ENCODE peak calls at places on chromosomes 5 and 9, in four cellular contexts. B is activated T-cell treated with anti-CD3 and anti-CD28 coated beads for 1 hour, I is IMR-90, G is cardiac fibroblast. S is an unnamed sample.

GRCh38 chr9:130172858-130173461 is 756 bp downstream of the NCS1 start:
- DNase-seq in B (peak; percentile 27), I (no peak), G (no peak), S (peak; percentile 9)

GRCh38 chr5:83538788-83539535 is 67.4 kb downstream of the VCAN start:
- DNase-seq in B (no peak), I (no peak), G (no peak), S (no peak)

GRCh38 chr5:117379521-117379920 is 804.9 kb upstream of the SEMA6A start:
- DNase-seq in B (no peak), I (no peak), G (no peak), S (no peak)

GRCh38 chr9:95724253-95724991 is 151.1 kb upstream of the ERCC6L2 start:
- DNase-seq in B (peak; percentile 19), I (no peak), G (no peak), S (peak; percentile 27)

GRCh38 chr5:69188811-69189161 is 597 bp upstream of the CENPH start:
- DNase-seq in B (no peak), I (no peak), G (no peak), S (no peak)

GRCh38 chr9:74255489-74255984 is 241.6 kb upstream of the RORB start:
- DNase-seq in B (no peak), I (no peak), G (no peak), S (no peak)

GRCh38 chr9:125829743-125830142 is 82.6 kb downstream of the PBX3 start:
- DNase-seq in B (peak; percentile 30), I (peak; percentile 12), G (peak; percentile 57), S (peak; percentile 16)

GRCh38 chr9:32954642-32955041 is 46.8 kb downstream of the APTX start:
- DNase-seq in B (no peak), I (peak; percentile 63), G (peak; percentile 68), S (no peak)

GRCh38 chr9:75889977-75890540 is 414 bp upstream of the PCSK5 start:
- DNase-seq in B (no peak), I (peak; percentile 63), G (peak; percentile 79), S (no peak)

GRCh38 chr5:96036301-96036700 is 74.7 kb upstream of the ELL2 start:
- DNase-seq in B (no peak), I (no peak), G (no peak), S (no peak)

GRCh38 chr5:170747357-170747756 is 36.2 kb upstream of the GABRP start:
- DNase-seq in B (no peak), I (no peak), G (no peak), S (no peak)

GRCh38 chr9:4292781-4293180 is 7.1 kb downstream of the GLIS3 start:
- DNase-seq in B (no peak), I (peak; percentile 17), G (peak; percentile 70), S (no peak)

GRCh38 chr5:137621861-137622823 is 113.7 kb downstream of the KLHL3 start:
- DNase-seq in B (no peak), I (peak; percentile 45), G (peak; percentile 80), S (no peak)

GRCh38 chr5:2748841-2749513 is 2.5 kb downstream of the IRX2 start:
- DNase-seq in B (no peak), I (no peak), G (no peak), S (peak; percentile 39)

GRCh38 chr5:126414874-126415502 is 8.2 kb upstream of the GRAMD2B start:
- DNase-seq in B (no peak), I (peak; percentile 77), G (peak; percentile 65), S (no peak)

GRCh38 chr9:129111143-129111761 is at the start of gene PTPA:
- DNase-seq in B (peak; percentile 76), I (peak; percentile 85), G (peak; percentile 85), S (peak; percentile 83)

GRCh38 chr9:82997471-82998140 is 65.3 kb downstream of the RASEF start:
- DNase-seq in B (no peak), I (no peak), G (no peak), S (no peak)

GRCh38 chr9:23543420-23543819 is 282.6 kb downstream of the ELAVL2 start:
- DNase-seq in B (no peak), I (no peak), G (no peak), S (no peak)

GRCh38 chr9:12797037-12797436 is 22.2 kb downstream of the LURAP1L start:
- DNase-seq in B (no peak), I (no peak), G (no peak), S (no peak)

GRCh38 chr9:118302721-118303120 is 598.5 kb downstream of the TLR4 start:
- DNase-seq in B (no peak), I (no peak), G (no peak), S (no peak)

GRCh38 chr9:129235931-129236331 is 57.9 kb upstream of the IER5L start:
- DNase-seq in B (peak; percentile 51), I (no peak), G (no peak), S (peak; percentile 73)

GRCh38 chr5:76801159-76801802 is 17.5 kb upstream of the F2RL1 start:
- DNase-seq in B (no peak), I (peak; percentile 89), G (peak; percentile 96), S (no peak)

GRCh38 chr9:72509053-72509452 is 12.4 kb upstream of the TMC1 start:
- DNase-seq in B (no peak), I (peak; percentile 74), G (peak; percentile 78), S (no peak)

GRCh38 chr5:88944751-88945507 is 61.9 kb upstream of the MEF2C start:
- DNase-seq in B (no peak), I (peak; percentile 49), G (peak; percentile 44), S (no peak)

GRCh38 chr9:13992136-13992798 is 321.7 kb downstream of the NFIB start:
- DNase-seq in B (no peak), I (no peak), G (peak; percentile 61), S (no peak)

GRCh38 chr5:180599590-180599914 is 8.3 kb upstream of the SCGB3A1 start:
- DNase-seq in B (no peak), I (no peak), G (no peak), S (no peak)

GRCh38 chr5:112646139-112646941 is 91.3 kb upstream of the APC start:
- DNase-seq in B (no peak), I (no peak), G (no peak), S (no peak)

GRCh38 chr9:126615251-126615790 is 1.6 kb downstream of the LMX1B start:
- DNase-seq in B (peak; percentile 12), I (peak; percentile 4), G (no peak), S (no peak)

GRCh38 chr9:87127543-87127942 is 180.2 kb upstream of the GAS1 start:
- DNase-seq in B (no peak), I (no peak), G (no peak), S (no peak)

GRCh38 chr9:121331549-121331948 is 38.5 kb downstream of the STOM start:
- DNase-seq in B (no peak), I (no peak), G (peak; percentile 38), S (no peak)

GRCh38 chr5:10666531-10667305 is 94.3 kb downstream of the DAP start:
- DNase-seq in B (no peak), I (no peak), G (no peak), S (no peak)

GRCh38 chr5:100444961-100445360 is 90.2 kb upstream of the FAM174A start:
- DNase-seq in B (no peak), I (peak; percentile 23), G (peak; percentile 13), S (no peak)

GRCh38 chr5:119031905-119032304 is 39.0 kb upstream of the DMXL1 start:
- DNase-seq in B (no peak), I (no peak), G (no peak), S (no peak)